ENCODE peak calls at places on chromosome 5, in five cellular contexts. A, M, K, G and D are unnamed samples.

GRCh38 chr5:142644640-142645361 is 41.1 kb downstream of the FGF1 start:
- DNase-seq in G (no peak), K (no peak), A (peak; percentile 19), M (peak; percentile 96), D (no peak)

GRCh38 chr5:10355071-10355889 is 1.8 kb downstream of the MARCHF6 start:
- DNase-seq in M (no peak), K (no peak), G (no peak), A (no peak), D (no peak)

GRCh38 chr5:59798862-59799667 is 94.5 kb downstream of the PDE4D start:
- DNase-seq in A (peak; percentile 66), K (no peak), G (no peak), M (no peak), D (no peak)

GRCh38 chr5:157198277-157199058 is 17.8 kb downstream of the ITK start:
- DNase-seq in M (no peak), G (no peak), A (no peak), K (no peak), D (peak; percentile 29)

GRCh38 chr5:17412760-17413671 is 85.0 kb upstream of the TAF11L2 start:
- DNase-seq in G (peak; percentile 81), K (peak; percentile 65), M (no peak), A (no peak), D (no peak)

GRCh38 chr5:67679184-67679855 is 482.7 kb upstream of the CD180 start:
- DNase-seq in G (no peak), M (no peak), A (no peak), K (no peak), D (no peak)

GRCh38 chr5:150278916-150279315 is 10.7 kb downstream of the CAMK2A start:
- DNase-seq in M (no peak), K (no peak), A (no peak), G (no peak), D (no peak)

GRCh38 chr5:90709323-90710148 is 150.9 kb downstream of the ADGRV1 start:
- DNase-seq in G (no peak), M (peak; percentile 40), A (peak; percentile 10), K (no peak), D (peak; percentile 30)

GRCh38 chr5:125530833-125531610 is 784.6 kb upstream of the ZNF608 start:
- DNase-seq in M (no peak), K (no peak), G (no peak), A (no peak), D (no peak)

GRCh38 chr5:53568868-53569267 is 8.4 kb downstream of the NDUFS4 start:
- DNase-seq in G (no peak), M (no peak), K (no peak), A (no peak), D (no peak)

GRCh38 chr5:58016329-58016728 is 443.6 kb downstream of the PLK2 start:
- DNase-seq in A (no peak), K (no peak), M (no peak), G (no peak), D (no peak)

GRCh38 chr5:177440211-177440989 is 6.2 kb upstream of the PRR7 start:
- DNase-seq in K (no peak), G (no peak), M (no peak), A (no peak), D (no peak)

GRCh38 chr5:14296533-14297331 is 153.6 kb downstream of the TRIO start:
- DNase-seq in K (no peak), G (no peak), M (no peak), A (no peak), D (no peak)

GRCh38 chr5:3845249-3845648 is 249.6 kb downstream of the IRX1 start:
- DNase-seq in M (no peak), G (no peak), K (no peak), A (no peak), D (no peak)

GRCh38 chr5:140075371-140075770 is 32.3 kb upstream of the NRG2 start:
- DNase-seq in A (no peak), K (no peak), M (no peak), G (no peak), D (no peak)

GRCh38 chr5:141743652-141744333 is 61.8 kb upstream of the ARAP3 start:
- DNase-seq in K (no peak), A (no peak), M (no peak), G (no peak), D (no peak)

GRCh38 chr5:38598994-38599611 is 42.7 kb upstream of the LIFR start:
- DNase-seq in M (peak; percentile 42), A (no peak), K (no peak), G (no peak), D (no peak)

GRCh38 chr5:6404129-6404528 is 25.8 kb upstream of the MED10 start:
- DNase-seq in A (no peak), G (no peak), K (no peak), M (no peak), D (no peak)

GRCh38 chr5:14958196-14958595 is 86.6 kb upstream of the ANKH start:
- DNase-seq in G (no peak), K (no peak), A (peak; percentile 35), M (no peak), D (no peak)

GRCh38 chr5:21646469-21646868 is 1206.7 kb downstream of the CDH12 start:
- DNase-seq in K (no peak), A (no peak), M (no peak), G (no peak), D (no peak)

DNA sequence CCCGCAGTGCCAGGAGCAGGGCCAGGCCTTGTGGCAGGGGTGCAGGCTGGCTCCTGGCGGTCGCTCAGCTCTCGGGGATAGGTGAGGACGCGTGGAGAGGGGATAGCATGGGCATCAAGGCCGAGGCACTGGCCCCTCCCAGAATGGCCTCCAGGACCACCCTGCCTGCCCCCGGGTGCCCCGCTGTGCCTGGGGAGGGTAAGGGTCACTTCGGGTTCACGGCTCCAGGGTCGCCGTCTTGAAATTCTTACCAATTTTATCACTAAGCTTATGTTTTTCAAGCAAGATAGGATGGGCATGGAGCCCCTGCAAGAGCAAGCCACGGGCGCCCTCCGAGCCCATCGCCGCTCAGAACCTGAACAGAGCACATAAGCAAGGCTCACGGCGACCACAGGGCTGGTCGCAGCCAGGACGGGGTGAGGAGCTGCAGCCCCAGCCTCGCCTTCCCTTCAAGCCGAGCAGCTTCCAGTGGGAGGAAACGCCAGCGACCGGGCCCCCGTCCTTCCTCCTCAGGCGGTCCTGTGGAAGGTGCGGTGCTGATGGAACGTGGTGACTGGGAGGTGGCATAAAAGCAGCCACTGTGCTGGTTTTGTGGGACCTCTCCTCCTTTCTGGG is 14.2 kb upstream of the CLPTM1L start:
- DNase-seq in G (peak; percentile 69), A (no peak), M (no peak), K (no peak), D (no peak)
- TF ChIP-seq POLR2AphosphoS5 in G (no peak), A (no peak), M (no peak), K (no peak), D (no peak)

GRCh38 chr5:179606910-179607448 is 16.5 kb downstream of the HNRNPH1 start:
- DNase-seq in A (no peak), M (no peak), G (peak; percentile 62), K (no peak), D (no peak)
- TF ChIP-seq POLR2A in A (no peak), M (no peak), G (no peak), K (no peak), D (no peak)

DNA sequence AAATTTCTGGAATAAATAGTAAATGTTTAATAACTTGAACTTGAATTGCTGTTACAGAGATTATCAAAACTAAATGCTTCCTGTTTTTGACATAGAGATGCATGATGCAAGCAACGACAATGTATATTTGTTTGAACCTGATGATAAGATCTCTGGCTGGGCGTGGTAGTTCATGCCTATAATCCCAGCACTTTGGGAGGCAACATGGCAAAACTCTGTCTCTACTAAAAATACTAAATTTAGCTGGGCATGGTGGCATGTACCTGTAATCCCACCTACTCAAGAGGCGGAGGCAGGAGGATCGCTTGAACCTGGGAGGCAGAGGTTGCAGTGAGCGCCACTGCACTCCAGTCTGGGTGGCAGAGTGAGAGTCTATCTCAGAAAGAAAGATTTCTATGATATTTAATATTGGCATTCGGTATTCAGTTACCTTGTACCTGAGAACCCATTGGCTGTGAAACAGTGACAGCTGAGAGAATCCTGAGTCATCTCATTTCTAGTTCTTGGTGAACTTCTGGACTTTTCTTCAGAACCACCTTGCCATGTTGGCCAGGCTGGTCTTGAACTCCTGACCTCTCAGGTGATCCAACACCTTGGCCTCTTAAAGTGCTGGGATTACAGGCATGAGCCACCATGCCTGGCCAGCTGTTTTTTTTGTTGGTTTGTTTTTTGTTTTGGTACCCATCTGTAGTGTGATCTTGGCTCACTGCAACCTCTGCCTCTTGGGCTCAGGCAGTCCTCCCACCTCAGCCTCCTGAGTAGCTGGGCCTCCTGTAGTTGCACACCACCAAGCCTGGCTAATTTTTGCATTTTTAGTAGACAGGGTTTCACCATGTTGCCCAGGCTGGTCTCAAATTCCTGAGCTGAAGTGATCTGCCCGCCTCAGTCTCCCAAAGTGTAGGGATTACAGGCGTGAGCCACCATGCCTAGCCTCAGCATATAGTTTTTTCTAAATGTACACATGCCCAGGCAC is 10.0 kb upstream of the FGF18 start:
- DNase-seq in K (no peak), A (no peak), M (no peak), G (no peak), D (no peak)
- TF ChIP-seq POLR2AphosphoS5 in K (no peak), A (no peak), M (no peak), G (no peak), D (no peak)

DNA sequence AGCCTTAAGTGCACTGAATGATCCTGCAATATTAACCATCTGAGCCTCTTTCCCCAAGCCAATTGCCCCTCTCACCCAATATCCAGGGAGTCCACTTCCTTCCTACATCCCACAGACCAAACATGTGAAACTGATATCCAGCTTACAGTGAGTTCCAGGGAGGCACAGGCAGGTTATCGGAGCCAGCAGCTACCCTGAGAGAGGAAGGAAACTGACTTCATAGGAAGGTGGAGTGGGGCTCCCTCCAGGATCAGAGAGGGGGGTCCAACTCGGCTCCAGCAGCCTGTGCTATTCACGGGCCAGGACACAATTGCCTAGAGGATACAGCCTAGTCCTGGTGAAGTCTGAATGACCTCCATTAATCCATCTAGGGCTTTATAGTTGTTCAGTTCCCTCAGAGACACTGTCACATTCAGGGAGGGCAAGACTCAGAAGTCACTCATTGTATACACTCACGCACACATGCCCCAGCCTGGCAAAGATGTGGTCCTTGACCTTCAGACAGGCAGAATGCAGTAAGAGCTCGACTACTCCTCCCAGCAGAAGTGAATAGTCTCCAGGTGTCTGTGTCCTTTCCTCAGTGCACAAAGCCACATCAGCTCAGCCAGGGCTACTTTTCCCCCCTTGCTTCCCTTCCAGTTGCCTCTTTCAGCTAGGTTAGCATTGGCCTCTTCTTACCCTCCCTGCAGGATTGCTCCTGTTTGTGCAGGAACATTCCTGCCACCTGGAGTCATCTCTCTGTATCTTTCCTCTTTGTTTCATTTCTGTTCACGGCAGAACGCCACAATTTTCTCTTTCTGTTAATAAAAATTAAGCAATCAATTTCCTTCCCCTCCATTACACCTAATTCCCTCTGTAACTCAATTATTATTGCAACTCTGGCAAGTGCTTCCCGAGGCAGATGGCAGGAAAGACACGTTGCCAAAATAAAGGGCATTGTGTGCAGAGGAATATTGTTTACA is 501.7 kb downstream of the ARHGEF28 start:
- DNase-seq in G (no peak), A (peak; percentile 31), M (no peak), K (no peak), D (no peak)
- TF ChIP-seq POLR2A in G (no peak), A (no peak), M (no peak), K (no peak), D (no peak)

GRCh38 chr5:170249360-170249759 is 16.6 kb downstream of the C5orf58 start:
- DNase-seq in K (no peak), A (no peak), G (no peak), M (no peak), D (no peak)
- TF ChIP-seq POLR2AphosphoS5 in K (no peak), A (no peak), G (no peak), M (no peak), D (no peak)